ENCODE peak calls at places on chromosomes 1 and 21, in six cellular contexts. Q is NCI-H1092 treated with DMSO at 0.1 percent for 48 hours; C is NCI-H1436; M is lower leg skin; Z is CD4-positive, alpha-beta memory T cell; X is GM13977. A is an unnamed sample.

GRCh38 chr1:111190931-111191451 is 9.5 kb downstream of the DENND2D start:
- DNase-seq in Q (no peak), C (no peak), M (no peak), Z (no peak), X (no peak), A (no peak)

GRCh38 chr1:58460469-58460868 is 86.1 kb downstream of the OMA1 start:
- DNase-seq in Q (no peak), C (no peak), M (no peak), Z (no peak), X (no peak), A (no peak)

GRCh38 chr1:90876098-90876497 is 145.7 kb downstream of the ZNF644 start:
- DNase-seq in Q (no peak), C (no peak), M (no peak), Z (no peak), X (no peak), A (no peak)

GRCh38 chr21:38936237-38936636 is 130.5 kb downstream of the ETS2 start:
- DNase-seq in Q (no peak), C (no peak), M (no peak), Z (no peak), X (no peak), A (no peak)

GRCh38 chr1:158115126-158115525 is 65.6 kb upstream of the CD1D start:
- DNase-seq in Q (no peak), C (no peak), M (no peak), Z (no peak), X (peak; percentile 67), A (no peak)

GRCh38 chr1:29438991-29439390 is 202.7 kb downstream of the PTPRU start:
- DNase-seq in Q (no peak), C (no peak), M (no peak), Z (no peak), X (no peak), A (no peak)

GRCh38 chr21:38824124-38824822 is 18.5 kb downstream of the ETS2 start:
- DNase-seq in Q (no peak), C (no peak), M (no peak), Z (no peak), X (no peak), A (no peak)

GRCh38 chr1:99531578-99532570 is 114.0 kb upstream of the PALMD start:
- DNase-seq in Q (no peak), C (no peak), M (no peak), Z (no peak), X (no peak), A (no peak)

GRCh38 chr1:173628888-173629287 is 6.2 kb upstream of the TEX50 start:
- DNase-seq in Q (no peak), C (no peak), M (no peak), Z (no peak), X (no peak), A (no peak)

GRCh38 chr1:43439781-43440180 is 13.9 kb downstream of the HYI start:
- DNase-seq in Q (no peak), C (peak; percentile 84), M (no peak), Z (no peak), X (no peak), A (no peak)